ENCODE peak calls at places on chromosome 1, in eight cellular contexts. M is COLO829; N is GM12892; O is CD4-positive, CD25-positive, alpha-beta regulatory T cell; Y is astrocyte of the spinal cord; Z is Peyer's patch; J is stimulated activated CD4-positive, alpha-beta T cell treated with anti-CD3 and anti-CD28 coated beads, Interleukin-2, amount 100 ng/mL, for 24 hours; D is T follicular helper cell. P is an unnamed sample.

GRCh38 chr1:170594227-170594626 is 62.3 kb downstream of the GORAB start:
- DNase-seq in Z (no peak), N (no peak), Y (no peak), D (no peak), J (no peak), O (no peak), M (no peak), P (no peak)

GRCh38 chr1:56532359-56532696 is 47.0 kb downstream of the PLPP3 start:
- DNase-seq in Z (no peak), N (no peak), J (no peak), O (no peak), D (no peak), M (no peak), Y (peak), P (peak)

GRCh38 chr1:248871837-248872401 is 13.0 kb upstream of the ZNF692 start:
- DNase-seq in Z (no peak), D (no peak), M (no peak), N (no peak), J (no peak), Y (no peak), O (no peak), P (no peak)

GRCh38 chr1:235295902-235296350 is 32.1 kb downstream of the ARID4B start:
- DNase-seq in M (no peak), O (no peak), D (no peak), Z (no peak), Y (peak), N (no peak), J (no peak), P (no peak)

GRCh38 chr1:3922201-3922725 is 22.2 kb upstream of the C1orf174 start:
- DNase-seq in D (no peak), Z (no peak), Y (no peak), J (no peak), N (no peak), M (no peak), O (peak), P (no peak)

GRCh38 chr1:226349801-226350503 is 41.0 kb upstream of the LIN9 start:
- DNase-seq in M (peak), N (peak), D (no peak), Z (peak), Y (no peak), J (no peak), O (no peak), P (no peak)

GRCh38 chr1:204574856-204575145 is 58.6 kb downstream of the MDM4 start:
- DNase-seq in N (no peak), Y (no peak), J (no peak), M (no peak), Z (no peak), D (no peak), O (no peak), P (no peak)

GRCh38 chr1:154863702-154864174 is 6.3 kb downstream of the KCNN3 start:
- DNase-seq in M (peak), J (peak), Y (peak), Z (peak), N (no peak), D (no peak), O (peak), P (no peak)

GRCh38 chr1:118961156-118961555 is 27.0 kb downstream of the TBX15 start:
- DNase-seq in Y (no peak), Z (no peak), D (no peak), O (no peak), M (no peak), N (no peak), J (no peak), P (no peak)

GRCh38 chr1:229430761-229431269 is 3.1 kb downstream of the ACTA1 start:
- DNase-seq in D (no peak), M (no peak), Y (peak), N (no peak), O (no peak), Z (no peak), J (peak), P (no peak)

GRCh38 chr1:159207774-159208459 is 3.2 kb downstream of the ACKR1 start:
- DNase-seq in D (no peak), Y (no peak), J (no peak), Z (no peak), O (no peak), M (no peak), N (no peak), P (no peak)

GRCh38 chr1:33012165-33012564 is 24.5 kb downstream of the AK2 start:
- DNase-seq in O (no peak), N (no peak), D (no peak), J (no peak), Z (no peak), Y (no peak), M (no peak), P (no peak)

GRCh38 chr1:119275145-119275929 is 93.2 kb upstream of the HAO2 start:
- DNase-seq in D (peak), Y (peak), M (peak), N (no peak), J (peak), O (peak), Z (no peak), P (peak)

GRCh38 chr1:224710196-224710595 is 94.1 kb downstream of the CNIH3 start:
- DNase-seq in N (no peak), Z (no peak), J (no peak), Y (peak), M (no peak), D (no peak), O (no peak), P (no peak)

GRCh38 chr1:34113362-34113761 is 51.7 kb downstream of the CSMD2 start:
- DNase-seq in D (no peak), O (no peak), Z (no peak), Y (no peak), M (no peak), J (no peak), N (no peak), P (no peak)

P was measured in uterus.